ENCODE peak calls at places on chromosomes 12 and 14, in ten cellular contexts. One of them, this sample, is unnamed.

GRCh38 chr14:73457050-73457934 is 1.1 kb downstream of the NUMB start:
- DNase-seq in AG20443: peak; percentile 40
- DNase-seq in T follicular helper cell: no peak
- DNase-seq in stimulated activated CD8-positive, alpha-beta memory T cell treated with anti-CD3 and anti-CD28 coated beads, Interleukin-15, amount 100 ng/mL, for 24 hours: no peak
- DNase-seq in activated T-helper 1 cell treated with anti-CD3 and anti-CD28 coated beads, Interleukin-2, amount 50 U/mL, for 16 hours: no peak
- DNase-seq in OCI-LY7: peak; percentile 32
- DNase-seq in hepatic stellate cell: peak; percentile 36
- DNase-seq in memory B cell: peak; percentile 22
- DNase-seq in ureter: peak; percentile 53
- DNase-seq in WTC11: peak; percentile 45
- DNase-seq in this sample: no peak

GRCh38 chr14:86430807-86431206 is 900.9 kb downstream of the FLRT2 start:
- DNase-seq in AG20443: no peak
- DNase-seq in T follicular helper cell: no peak
- DNase-seq in stimulated activated CD8-positive, alpha-beta memory T cell treated with anti-CD3 and anti-CD28 coated beads, Interleukin-15, amount 100 ng/mL, for 24 hours: no peak
- DNase-seq in activated T-helper 1 cell treated with anti-CD3 and anti-CD28 coated beads, Interleukin-2, amount 50 U/mL, for 16 hours: no peak
- DNase-seq in OCI-LY7: no peak
- DNase-seq in hepatic stellate cell: no peak
- DNase-seq in memory B cell: no peak
- DNase-seq in ureter: no peak
- DNase-seq in WTC11: no peak
- DNase-seq in this sample: no peak

GRCh38 chr14:53953002-53953827 is 3.4 kb downstream of the BMP4 start:
- DNase-seq in AG20443: peak; percentile 74
- DNase-seq in T follicular helper cell: no peak
- DNase-seq in stimulated activated CD8-positive, alpha-beta memory T cell treated with anti-CD3 and anti-CD28 coated beads, Interleukin-15, amount 100 ng/mL, for 24 hours: no peak
- DNase-seq in activated T-helper 1 cell treated with anti-CD3 and anti-CD28 coated beads, Interleukin-2, amount 50 U/mL, for 16 hours: no peak
- DNase-seq in OCI-LY7: no peak
- DNase-seq in hepatic stellate cell: peak; percentile 88
- DNase-seq in memory B cell: no peak
- DNase-seq in ureter: peak; percentile 87
- DNase-seq in WTC11: peak; percentile 81
- DNase-seq in this sample: no peak

GRCh38 chr12:57844725-57845477 is 1.6 kb downstream of the CTDSP2 start:
- DNase-seq in AG20443: peak; percentile 87
- DNase-seq in T follicular helper cell: no peak
- DNase-seq in stimulated activated CD8-positive, alpha-beta memory T cell treated with anti-CD3 and anti-CD28 coated beads, Interleukin-15, amount 100 ng/mL, for 24 hours: no peak
- DNase-seq in activated T-helper 1 cell treated with anti-CD3 and anti-CD28 coated beads, Interleukin-2, amount 50 U/mL, for 16 hours: no peak
- DNase-seq in OCI-LY7: peak; percentile 62
- DNase-seq in hepatic stellate cell: peak; percentile 91
- DNase-seq in memory B cell: peak; percentile 29
- DNase-seq in ureter: peak; percentile 84
- DNase-seq in WTC11: peak; percentile 69
- DNase-seq in this sample: peak; percentile 46

GRCh38 chr14:80930836-80931389 is 10.6 kb downstream of the CEP128 start:
- DNase-seq in AG20443: peak; percentile 53
- DNase-seq in T follicular helper cell: peak; percentile 48
- DNase-seq in stimulated activated CD8-positive, alpha-beta memory T cell treated with anti-CD3 and anti-CD28 coated beads, Interleukin-15, amount 100 ng/mL, for 24 hours: no peak
- DNase-seq in activated T-helper 1 cell treated with anti-CD3 and anti-CD28 coated beads, Interleukin-2, amount 50 U/mL, for 16 hours: no peak
- DNase-seq in OCI-LY7: peak; percentile 94
- DNase-seq in hepatic stellate cell: peak; percentile 19
- DNase-seq in memory B cell: no peak
- DNase-seq in ureter: no peak
- DNase-seq in WTC11: no peak
- DNase-seq in this sample: no peak

GRCh38 chr12:94073441-94074051 is 74.8 kb upstream of the PLXNC1 start:
- DNase-seq in AG20443: no peak
- DNase-seq in T follicular helper cell: no peak
- DNase-seq in stimulated activated CD8-positive, alpha-beta memory T cell treated with anti-CD3 and anti-CD28 coated beads, Interleukin-15, amount 100 ng/mL, for 24 hours: no peak
- DNase-seq in activated T-helper 1 cell treated with anti-CD3 and anti-CD28 coated beads, Interleukin-2, amount 50 U/mL, for 16 hours: no peak
- DNase-seq in OCI-LY7: no peak
- DNase-seq in hepatic stellate cell: no peak
- DNase-seq in memory B cell: no peak
- DNase-seq in ureter: no peak
- DNase-seq in WTC11: no peak
- DNase-seq in this sample: no peak

GRCh38 chr12:49098035-49098451 is 3.4 kb upstream of the DHH start:
- DNase-seq in AG20443: peak; percentile 69
- DNase-seq in T follicular helper cell: peak; percentile 48
- DNase-seq in stimulated activated CD8-positive, alpha-beta memory T cell treated with anti-CD3 and anti-CD28 coated beads, Interleukin-15, amount 100 ng/mL, for 24 hours: peak; percentile 45
- DNase-seq in activated T-helper 1 cell treated with anti-CD3 and anti-CD28 coated beads, Interleukin-2, amount 50 U/mL, for 16 hours: peak; percentile 45
- DNase-seq in OCI-LY7: peak; percentile 58
- DNase-seq in hepatic stellate cell: peak; percentile 66
- DNase-seq in memory B cell: peak; percentile 64
- DNase-seq in ureter: no peak
- DNase-seq in WTC11: peak; percentile 87
- DNase-seq in this sample: no peak

GRCh38 chr12:49369723-49370145 is 2.5 kb downstream of the SPATS2 start:
- DNase-seq in AG20443: peak; percentile 71
- DNase-seq in T follicular helper cell: no peak
- DNase-seq in stimulated activated CD8-positive, alpha-beta memory T cell treated with anti-CD3 and anti-CD28 coated beads, Interleukin-15, amount 100 ng/mL, for 24 hours: no peak
- DNase-seq in activated T-helper 1 cell treated with anti-CD3 and anti-CD28 coated beads, Interleukin-2, amount 50 U/mL, for 16 hours: no peak
- DNase-seq in OCI-LY7: peak; percentile 59
- DNase-seq in hepatic stellate cell: peak; percentile 68
- DNase-seq in memory B cell: peak; percentile 25
- DNase-seq in ureter: no peak
- DNase-seq in WTC11: peak; percentile 28
- DNase-seq in this sample: peak; percentile 46

GRCh38 chr12:124927325-124928094 is 13.1 kb upstream of the UBC start:
- DNase-seq in AG20443: peak; percentile 87
- DNase-seq in T follicular helper cell: peak; percentile 84
- DNase-seq in stimulated activated CD8-positive, alpha-beta memory T cell treated with anti-CD3 and anti-CD28 coated beads, Interleukin-15, amount 100 ng/mL, for 24 hours: peak; percentile 97
- DNase-seq in activated T-helper 1 cell treated with anti-CD3 and anti-CD28 coated beads, Interleukin-2, amount 50 U/mL, for 16 hours: peak; percentile 93
- DNase-seq in OCI-LY7: peak; percentile 85
- DNase-seq in hepatic stellate cell: peak; percentile 86
- DNase-seq in memory B cell: peak; percentile 97
- DNase-seq in ureter: peak; percentile 96
- DNase-seq in WTC11: peak; percentile 94
- DNase-seq in this sample: peak; percentile 75

GRCh38 chr14:33165144-33165925 is 226.7 kb downstream of the NPAS3 start:
- DNase-seq in AG20443: no peak
- DNase-seq in T follicular helper cell: no peak
- DNase-seq in stimulated activated CD8-positive, alpha-beta memory T cell treated with anti-CD3 and anti-CD28 coated beads, Interleukin-15, amount 100 ng/mL, for 24 hours: no peak
- DNase-seq in activated T-helper 1 cell treated with anti-CD3 and anti-CD28 coated beads, Interleukin-2, amount 50 U/mL, for 16 hours: no peak
- DNase-seq in OCI-LY7: peak; percentile 23
- DNase-seq in hepatic stellate cell: no peak
- DNase-seq in memory B cell: no peak
- DNase-seq in ureter: no peak
- DNase-seq in WTC11: no peak
- DNase-seq in this sample: no peak

GRCh38 chr12:54273981-54274380 is 5.9 kb downstream of the CBX5 start:
- DNase-seq in AG20443: no peak
- DNase-seq in T follicular helper cell: no peak
- DNase-seq in stimulated activated CD8-positive, alpha-beta memory T cell treated with anti-CD3 and anti-CD28 coated beads, Interleukin-15, amount 100 ng/mL, for 24 hours: no peak
- DNase-seq in activated T-helper 1 cell treated with anti-CD3 and anti-CD28 coated beads, Interleukin-2, amount 50 U/mL, for 16 hours: no peak
- DNase-seq in OCI-LY7: no peak
- DNase-seq in hepatic stellate cell: no peak
- DNase-seq in memory B cell: no peak
- DNase-seq in ureter: no peak
- DNase-seq in WTC11: no peak
- DNase-seq in this sample: no peak

GRCh38 chr12:581321-581720 is 81.9 kb downstream of the NINJ2 start:
- DNase-seq in AG20443: peak; percentile 5
- DNase-seq in T follicular helper cell: no peak
- DNase-seq in stimulated activated CD8-positive, alpha-beta memory T cell treated with anti-CD3 and anti-CD28 coated beads, Interleukin-15, amount 100 ng/mL, for 24 hours: no peak
- DNase-seq in activated T-helper 1 cell treated with anti-CD3 and anti-CD28 coated beads, Interleukin-2, amount 50 U/mL, for 16 hours: no peak
- DNase-seq in OCI-LY7: no peak
- DNase-seq in hepatic stellate cell: no peak
- DNase-seq in memory B cell: no peak
- DNase-seq in ureter: no peak
- DNase-seq in WTC11: no peak
- DNase-seq in this sample: no peak

GRCh38 chr12:3600039-3600720 is 109.2 kb downstream of the PRMT8 start:
- DNase-seq in AG20443: no peak
- DNase-seq in T follicular helper cell: no peak
- DNase-seq in stimulated activated CD8-positive, alpha-beta memory T cell treated with anti-CD3 and anti-CD28 coated beads, Interleukin-15, amount 100 ng/mL, for 24 hours: no peak
- DNase-seq in activated T-helper 1 cell treated with anti-CD3 and anti-CD28 coated beads, Interleukin-2, amount 50 U/mL, for 16 hours: no peak
- DNase-seq in OCI-LY7: no peak
- DNase-seq in hepatic stellate cell: no peak
- DNase-seq in memory B cell: no peak
- DNase-seq in ureter: no peak
- DNase-seq in WTC11: no peak
- DNase-seq in this sample: no peak

GRCh38 chr12:104750061-104750460 is 208.0 kb downstream of the SLC41A2 start:
- DNase-seq in AG20443: peak; percentile 87
- DNase-seq in T follicular helper cell: no peak
- DNase-seq in stimulated activated CD8-positive, alpha-beta memory T cell treated with anti-CD3 and anti-CD28 coated beads, Interleukin-15, amount 100 ng/mL, for 24 hours: no peak
- DNase-seq in activated T-helper 1 cell treated with anti-CD3 and anti-CD28 coated beads, Interleukin-2, amount 50 U/mL, for 16 hours: no peak
- DNase-seq in OCI-LY7: peak; percentile 56
- DNase-seq in hepatic stellate cell: peak; percentile 83
- DNase-seq in memory B cell: no peak
- DNase-seq in ureter: no peak
- DNase-seq in WTC11: no peak
- DNase-seq in this sample: no peak

GRCh38 chr12:65828711-65829339 is 4.5 kb downstream of the HMGA2 start:
- DNase-seq in AG20443: no peak
- DNase-seq in T follicular helper cell: no peak
- DNase-seq in stimulated activated CD8-positive, alpha-beta memory T cell treated with anti-CD3 and anti-CD28 coated beads, Interleukin-15, amount 100 ng/mL, for 24 hours: no peak
- DNase-seq in activated T-helper 1 cell treated with anti-CD3 and anti-CD28 coated beads, Interleukin-2, amount 50 U/mL, for 16 hours: no peak
- DNase-seq in OCI-LY7: no peak
- DNase-seq in hepatic stellate cell: no peak
- DNase-seq in memory B cell: no peak
- DNase-seq in ureter: no peak
- DNase-seq in WTC11: no peak
- DNase-seq in this sample: no peak

GRCh38 chr12:68261947-68262346 is 8.5 kb upstream of the IL22 start:
- DNase-seq in AG20443: no peak
- DNase-seq in T follicular helper cell: no peak
- DNase-seq in stimulated activated CD8-positive, alpha-beta memory T cell treated with anti-CD3 and anti-CD28 coated beads, Interleukin-15, amount 100 ng/mL, for 24 hours: no peak
- DNase-seq in activated T-helper 1 cell treated with anti-CD3 and anti-CD28 coated beads, Interleukin-2, amount 50 U/mL, for 16 hours: no peak
- DNase-seq in OCI-LY7: no peak
- DNase-seq in hepatic stellate cell: no peak
- DNase-seq in memory B cell: no peak
- DNase-seq in ureter: no peak
- DNase-seq in WTC11: no peak
- DNase-seq in this sample: no peak

GRCh38 chr12:119446459-119446858 is 111.9 kb downstream of the CCDC60 start:
- DNase-seq in AG20443: no peak
- DNase-seq in T follicular helper cell: no peak
- DNase-seq in stimulated activated CD8-positive, alpha-beta memory T cell treated with anti-CD3 and anti-CD28 coated beads, Interleukin-15, amount 100 ng/mL, for 24 hours: no peak
- DNase-seq in activated T-helper 1 cell treated with anti-CD3 and anti-CD28 coated beads, Interleukin-2, amount 50 U/mL, for 16 hours: no peak
- DNase-seq in OCI-LY7: no peak
- DNase-seq in hepatic stellate cell: no peak
- DNase-seq in memory B cell: no peak
- DNase-seq in ureter: no peak
- DNase-seq in WTC11: no peak
- DNase-seq in this sample: no peak